ENCODE peak calls at places on chromosomes 4 and X, in six cellular contexts. K, B, L, P, I and M are unnamed samples.

GRCh38 chrX:38627683-38628082 is 66.3 kb downstream of the TSPAN7 start:
- DNase-seq in K (no peak), B (no peak), L (no peak), P (no peak), I (peak), M (no peak)

GRCh38 chr4:186118582-186118981 is 14.1 kb downstream of the FAM149A start:
- DNase-seq in K (no peak), B (no peak), L (no peak), P (no peak), I (no peak), M (no peak)

GRCh38 chrX:47181301-47181700 is 12.3 kb upstream of the UBA1 start:
- DNase-seq in K (no peak), B (no peak), L (peak), P (no peak), I (no peak), M (no peak)

GRCh38 chrX:36963069-36963808 is 44.9 kb upstream of the FAM47C start:
- DNase-seq in K (no peak), B (no peak), L (no peak), P (peak), I (no peak), M (no peak)

GRCh38 chr4:175431635-175432034 is 380.4 kb downstream of the GPM6A start:
- DNase-seq in K (no peak), B (no peak), L (no peak), P (no peak), I (no peak), M (no peak)

GRCh38 chrX:1440506-1440905 is 12.2 kb downstream of the ASMTL start:
- DNase-seq in K (no peak), B (no peak), L (peak), P (no peak), I (no peak), M (no peak)

GRCh38 chr4:178814908-178815307 is 1372.7 kb upstream of the AGA start:
- DNase-seq in K (no peak), B (no peak), L (no peak), P (no peak), I (no peak), M (no peak)

GRCh38 chrX:134761788-134762187 is 103.5 kb upstream of the PLAC1 start:
- DNase-seq in K (no peak), B (no peak), L (no peak), P (no peak), I (no peak), M (no peak)

GRCh38 chr4:86294883-86295282 is 65.0 kb downstream of the MAPK10 start:
- DNase-seq in K (no peak), B (no peak), L (no peak), P (no peak), I (no peak), M (no peak)

GRCh38 chrX:102651968-102652744 is 873 bp downstream of the GPRASP1 start:
- DNase-seq in K (peak), B (peak), L (no peak), P (peak), I (no peak), M (peak)

GRCh38 chr4:114156371-114156770 is 176.9 kb upstream of the ARSJ start:
- DNase-seq in K (no peak), B (no peak), L (no peak), P (no peak), I (no peak), M (no peak)

GRCh38 chr4:107718351-107718965 is 1.6 kb downstream of the PAPSS1 start:
- DNase-seq in K (no peak), B (no peak), L (no peak), P (no peak), I (no peak), M (no peak)

GRCh38 chr4:15332377-15332776 is 95.5 kb upstream of the C1QTNF7 start:
- DNase-seq in K (no peak), B (no peak), L (no peak), P (no peak), I (no peak), M (no peak)

GRCh38 chr4:67820903-67821302 is 62.9 kb downstream of the TMPRSS11D start:
- DNase-seq in K (no peak), B (no peak), L (no peak), P (no peak), I (no peak), M (no peak)

GRCh38 chr4:123832173-123833026 is 435.8 kb downstream of the SPRY1 start:
- DNase-seq in K (no peak), B (no peak), L (peak), P (no peak), I (peak), M (no peak)

GRCh38 chr4:62288803-62289541 is 1088.8 kb downstream of the ADGRL3 start:
- DNase-seq in K (no peak), B (no peak), L (no peak), P (no peak), I (no peak), M (no peak)

GRCh38 chrX:2471641-2472040 is 29.1 kb downstream of the DHRSX start:
- DNase-seq in K (no peak), B (no peak), L (peak), P (no peak), I (no peak), M (no peak)

GRCh38 chr4:77178560-77178959 is 21.6 kb downstream of the CCNG2 start:
- DNase-seq in K (no peak), B (no peak), L (no peak), P (no peak), I (no peak), M (no peak)

GRCh38 chr4:6608758-6609414 is 31.6 kb upstream of the MRFAP1 start:
- DNase-seq in K (no peak), B (no peak), L (no peak), P (peak), I (no peak), M (peak)

GRCh38 chrX:106707771-106708454 is 18.6 kb upstream of the RNF128 start:
- DNase-seq in K (no peak), B (no peak), L (no peak), P (no peak), I (peak), M (no peak)

GRCh38 chr4:151955721-151956340 is 195.0 kb upstream of the GATB start:
- DNase-seq in K (no peak), B (no peak), L (no peak), P (no peak), I (peak), M (no peak)

GRCh38 chrX:15321447-15321846 is 6.0 kb upstream of the ASB11 start:
- DNase-seq in K (no peak), B (no peak), L (no peak), P (no peak), I (no peak), M (no peak)

GRCh38 chr4:52606766-52607165 is 52.3 kb downstream of the USP46 start:
- DNase-seq in K (no peak), B (no peak), L (no peak), P (no peak), I (no peak), M (no peak)

GRCh38 chr4:8370835-8371234 is 69.7 kb downstream of the ACOX3 start:
- DNase-seq in K (no peak), B (no peak), L (peak), P (no peak), I (no peak), M (no peak)

GRCh38 chrX:74525116-74525515 is 89.3 kb downstream of the RLIM start:
- DNase-seq in K (no peak), B (no peak), L (no peak), P (no peak), I (no peak), M (no peak)

GRCh38 chr4:47340914-47341313 is 122.6 kb downstream of the COMMD8 start:
- DNase-seq in K (no peak), B (no peak), L (no peak), P (no peak), I (no peak), M (no peak)

GRCh38 chr4:176575141-176575731 is 217.5 kb downstream of the VEGFC start:
- DNase-seq in K (no peak), B (no peak), L (no peak), P (no peak), I (no peak), M (no peak)

GRCh38 chr4:78510108-78510507 is 41.5 kb upstream of the ANXA3 start:
- DNase-seq in K (no peak), B (no peak), L (no peak), P (no peak), I (no peak), M (no peak)

GRCh38 chr4:143184217-143184502 is 557 bp upstream of the USP38 start:
- DNase-seq in K (no peak), B (no peak), L (no peak), P (no peak), I (no peak), M (no peak)

GRCh38 chrX:3143043-3143799 is 102.0 kb downstream of the ARSF start:
- DNase-seq in K (no peak), B (no peak), L (no peak), P (no peak), I (peak), M (no peak)